ENCODE peak calls at places on chromosomes 6 and 20, in five cellular contexts. O, H, V, N and T are unnamed samples.

GRCh38 chr6:44289726-44290125 is 19.5 kb downstream of the TMEM151B start:
- DNase-seq in O (no peak), V (no peak), H (no peak), N (no peak), T (no peak)

GRCh38 chr20:10769700-10770099 is 95.9 kb upstream of the JAG1 start:
- DNase-seq in H (no peak), N (no peak), O (no peak), V (no peak), T (no peak)

GRCh38 chr6:42988486-42989020 is 4.2 kb downstream of the PPP2R5D start:
- DNase-seq in H (no peak), V (no peak), O (no peak), N (no peak), T (no peak)

GRCh38 chr20:15564981-15565380 is 1008.3 kb downstream of the KIF16B start:
- DNase-seq in V (no peak), O (no peak), H (no peak), N (no peak), T (peak)

GRCh38 chr20:18585134-18585533 is 2.7 kb upstream of the DTD1 start:
- DNase-seq in O (peak), N (no peak), V (no peak), H (no peak), T (no peak)

GRCh38 chr20:63009988-63010769 is 3.4 kb upstream of the BHLHE23 start:
- DNase-seq in N (no peak), O (no peak), V (no peak), H (no peak), T (peak)

GRCh38 chr20:17643531-17644188 is 38.4 kb downstream of the RRBP1 start:
- DNase-seq in V (no peak), H (no peak), N (peak), O (no peak), T (no peak)

GRCh38 chr6:141552031-141552430 is 580.7 kb upstream of the GJE1 start:
- DNase-seq in O (no peak), H (no peak), V (no peak), N (no peak), T (no peak)

GRCh38 chr6:28907394-28907793 is 16.4 kb downstream of the TRIM27 start:
- DNase-seq in O (no peak), N (no peak), H (no peak), V (no peak), T (no peak)

GRCh38 chr6:80454661-80455365 is 348.3 kb downstream of the BCKDHB start:
- DNase-seq in N (no peak), V (no peak), H (no peak), O (no peak), T (no peak)

GRCh38 chr6:5540375-5540774 is 279.1 kb downstream of the FARS2 start:
- DNase-seq in O (no peak), N (no peak), V (no peak), H (no peak), T (no peak)

GRCh38 chr6:7150381-7151064 is 42.8 kb downstream of the RREB1 start:
- DNase-seq in V (no peak), N (peak), O (no peak), H (no peak), T (no peak)

GRCh38 chr20:53660078-53660909 is 66.7 kb upstream of the ZNF217 start:
- DNase-seq in V (no peak), H (no peak), O (no peak), N (peak), T (peak)

GRCh38 chr6:33912177-33912576 is 108.4 kb upstream of the MLN start:
- DNase-seq in N (peak), V (no peak), O (no peak), H (no peak), T (no peak)

GRCh38 chr20:49684335-49684997 is 29.2 kb downstream of the B4GALT5 start:
- DNase-seq in O (no peak), H (no peak), N (no peak), V (no peak), T (no peak)

GRCh38 chr6:32975886-32976285 is 7.5 kb downstream of the BRD2 start:
- DNase-seq in O (no peak), V (no peak), N (no peak), H (no peak), T (no peak)

GRCh38 chr6:45378324-45378926 is 691 bp upstream of the SUPT3H start:
- DNase-seq in O (no peak), V (no peak), N (peak), H (peak), T (peak)

GRCh38 chr6:53830356-53830755 is 35.6 kb downstream of the LRRC1 start:
- DNase-seq in H (no peak), N (no peak), V (no peak), O (no peak), T (no peak)

GRCh38 chr6:3911614-3912336 is 62.6 kb downstream of the FAM50B start:
- DNase-seq in H (no peak), V (no peak), O (no peak), N (peak), T (no peak)

GRCh38 chr6:158290040-158290439 is 22.2 kb upstream of the TULP4 start:
- DNase-seq in O (no peak), V (no peak), N (no peak), H (no peak), T (peak)

GRCh38 chr20:3658708-3659491 is 4.3 kb downstream of the GFRA4 start:
- DNase-seq in H (no peak), N (no peak), V (no peak), O (no peak), T (peak)

GRCh38 chr6:12656841-12657435 is 59.6 kb upstream of the PHACTR1 start:
- DNase-seq in O (no peak), V (no peak), N (no peak), H (no peak), T (no peak)

GRCh38 chr6:134517863-134518262 is 200.0 kb upstream of the SGK1 start:
- DNase-seq in V (no peak), O (no peak), N (no peak), H (no peak), T (no peak)

GRCh38 chr6:163409712-163410111 is 4.8 kb upstream of the QKI start:
- DNase-seq in H (no peak), O (no peak), V (no peak), N (no peak), T (no peak)

GRCh38 chr6:16251706-16252105 is 13.3 kb downstream of the GMPR start:
- DNase-seq in V (no peak), N (no peak), H (no peak), O (no peak), T (no peak)

GRCh38 chr20:61369731-61370520 is 117.9 kb downstream of the CDH4 start:
- DNase-seq in O (no peak), V (no peak), H (no peak), N (no peak), T (no peak)

GRCh38 chr6:116055513-116055912 is 5.2 kb downstream of the FRK start:
- DNase-seq in N (no peak), O (no peak), H (no peak), V (no peak), T (no peak)

GRCh38 chr6:129575378-129576118 is 134.4 kb downstream of the ARHGAP18 start:
- DNase-seq in O (no peak), V (no peak), N (no peak), H (peak), T (no peak)

GRCh38 chr6:31075528-31075927 is 36.8 kb downstream of the C6orf15 start:
- DNase-seq in N (no peak), H (no peak), O (no peak), V (no peak), T (no peak)

GRCh38 chr6:43263314-43264178 is 20.3 kb downstream of the TTBK1 start:
- DNase-seq in N (no peak), O (peak), V (peak), H (peak), T (peak)

GRCh38 chr6:81228912-81229540 is 523.5 kb downstream of the TENT5A start:
- DNase-seq in O (no peak), H (no peak), V (no peak), N (no peak), T (no peak)

GRCh38 chr20:6956574-6956973 is 189.1 kb downstream of the BMP2 start:
- DNase-seq in H (no peak), N (no peak), V (no peak), O (no peak), T (no peak)

GRCh38 chr6:104835782-104836181 is 23.9 kb downstream of the HACE1 start:
- DNase-seq in O (no peak), H (no peak), V (no peak), N (no peak), T (no peak)

GRCh38 chr20:36540551-36541211 is 638 bp upstream of the MYL9 start:
- DNase-seq in O (no peak), H (no peak), V (no peak), N (peak), T (no peak)

GRCh38 chr20:36543187-36544133 is 2.1 kb downstream of the MYL9 start:
- DNase-seq in N (peak), H (no peak), O (no peak), V (no peak), T (no peak)

GRCh38 chr20:36542516-36543186 is 1.3 kb downstream of the MYL9 start:
- DNase-seq in V (no peak), H (no peak), O (no peak), N (no peak), T (no peak)

GRCh38 chr20:36541227-36542018 is at the start of gene MYL9:
- DNase-seq in N (peak), O (no peak), V (no peak), H (peak), T (peak)

DNA sequence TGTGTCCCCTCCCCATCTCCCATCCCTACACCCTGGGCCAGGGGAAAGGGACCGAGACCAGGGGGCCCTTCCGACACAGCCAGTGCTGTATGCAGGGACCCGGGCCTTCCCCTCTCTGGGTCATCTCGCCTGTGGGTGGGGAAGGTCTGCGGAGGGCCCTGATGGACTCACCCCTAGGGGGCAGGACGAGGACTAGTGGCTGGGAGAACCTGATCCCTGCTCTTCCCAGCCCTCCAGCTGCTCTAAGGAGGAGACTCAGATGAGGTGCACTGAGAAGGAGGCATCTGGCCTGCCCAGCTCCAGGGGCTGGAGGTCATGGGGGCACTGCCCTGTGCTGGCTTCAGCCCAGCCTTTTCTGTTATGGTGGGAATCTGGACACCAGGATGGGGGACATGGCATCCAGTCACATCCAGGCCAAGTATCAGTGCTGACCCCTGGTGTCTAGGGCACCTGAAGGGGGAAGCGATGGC is 735 bp downstream of the MYL9 start:
- DNase-seq in V (no peak), O (no peak), N (no peak), H (peak), T (no peak)
- TF ChIP-seq CTCF in V (peak), O (peak), N (peak), H (peak), T (peak)

GRCh38 chr6:106448000-106448426 is 87.5 kb downstream of the CRYBG1 start:
- DNase-seq in O (no peak), V (no peak), H (no peak), N (no peak), T (peak)
- H3K4me3 ChIP-seq in O (no peak), V (no peak), H (no peak), N (no peak), T (no peak)

GRCh38 chr20:57672953-57673575 is 36.8 kb downstream of the PMEPA1 start:
- DNase-seq in N (no peak), O (no peak), V (no peak), H (no peak), T (no peak)

GRCh38 chr20:57670288-57671071 is 39.3 kb downstream of the PMEPA1 start:
- DNase-seq in O (no peak), V (no peak), N (no peak), H (no peak), T (no peak)

GRCh38 chr20:57672164-57672563 is 37.7 kb downstream of the PMEPA1 start:
- DNase-seq in V (no peak), H (peak), O (no peak), N (no peak), T (no peak)

GRCh38 chr20:57671072-57671391 is 38.8 kb downstream of the PMEPA1 start:
- DNase-seq in H (no peak), V (no peak), O (no peak), N (no peak), T (no peak)

GRCh38 chr20:57671662-57672061 is 38.2 kb downstream of the PMEPA1 start:
- DNase-seq in V (no peak), N (no peak), H (no peak), O (no peak), T (no peak)
- TF ChIP-seq CTCF in V (no peak), N (no peak), H (peak), O (no peak), T (no peak)

GRCh38 chr6:26223213-26223612 is 136.0 kb downstream of the HFE start:
- DNase-seq in N (no peak), V (no peak), O (no peak), H (peak), T (peak)

GRCh38 chr6:26224940-26225847 is 138.0 kb downstream of the HFE start:
- DNase-seq in N (no peak), H (peak), O (no peak), V (no peak), T (peak)

GRCh38 chr6:26224547-26224912 is 137.3 kb downstream of the HFE start:
- DNase-seq in O (no peak), N (no peak), H (no peak), V (no peak), T (no peak)

GRCh38 chr6:26223677-26224546 is 136.7 kb downstream of the HFE start:
- DNase-seq in N (no peak), V (no peak), O (no peak), H (peak), T (peak)

DNA sequence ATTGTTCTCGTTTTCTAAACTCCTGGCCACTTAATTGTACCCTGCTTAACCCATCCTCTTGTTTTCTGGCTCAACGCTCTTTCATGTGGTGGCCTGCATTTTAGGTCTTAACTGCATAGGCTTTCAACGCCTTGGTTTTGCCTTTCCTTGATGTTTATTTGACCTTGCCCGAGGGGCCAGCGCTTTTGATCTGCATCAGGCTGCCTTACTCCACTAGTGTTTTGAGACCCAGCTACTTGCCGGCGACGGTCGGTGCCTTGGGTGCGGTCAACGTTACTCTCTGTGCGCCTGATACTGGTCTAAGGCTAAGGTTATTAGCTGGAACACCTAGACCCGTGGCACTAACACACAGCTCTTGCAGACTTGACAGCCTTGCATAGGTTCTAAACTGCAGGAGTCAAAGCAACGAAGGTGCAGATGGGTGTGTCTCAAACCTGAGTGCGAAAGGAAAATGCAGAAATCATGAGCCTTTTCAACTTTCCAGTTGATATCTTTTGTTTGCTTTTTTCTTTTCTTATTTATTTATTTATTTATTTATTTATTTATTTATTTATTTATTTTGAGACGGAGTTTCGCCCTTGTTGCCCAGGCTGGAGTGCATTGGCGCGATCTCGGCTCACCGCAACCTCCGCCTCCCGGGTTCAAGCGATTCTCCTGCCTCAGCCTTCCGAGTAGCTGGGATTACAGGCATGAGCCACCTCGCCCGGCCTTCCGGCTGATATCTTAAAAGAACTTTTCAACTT is 138.8 kb downstream of the HFE start:
- DNase-seq in V (no peak), O (no peak), N (no peak), H (peak), T (no peak)
- H3K4me3 ChIP-seq in V (peak), O (peak), N (no peak), H (peak), T (no peak)

DNA sequence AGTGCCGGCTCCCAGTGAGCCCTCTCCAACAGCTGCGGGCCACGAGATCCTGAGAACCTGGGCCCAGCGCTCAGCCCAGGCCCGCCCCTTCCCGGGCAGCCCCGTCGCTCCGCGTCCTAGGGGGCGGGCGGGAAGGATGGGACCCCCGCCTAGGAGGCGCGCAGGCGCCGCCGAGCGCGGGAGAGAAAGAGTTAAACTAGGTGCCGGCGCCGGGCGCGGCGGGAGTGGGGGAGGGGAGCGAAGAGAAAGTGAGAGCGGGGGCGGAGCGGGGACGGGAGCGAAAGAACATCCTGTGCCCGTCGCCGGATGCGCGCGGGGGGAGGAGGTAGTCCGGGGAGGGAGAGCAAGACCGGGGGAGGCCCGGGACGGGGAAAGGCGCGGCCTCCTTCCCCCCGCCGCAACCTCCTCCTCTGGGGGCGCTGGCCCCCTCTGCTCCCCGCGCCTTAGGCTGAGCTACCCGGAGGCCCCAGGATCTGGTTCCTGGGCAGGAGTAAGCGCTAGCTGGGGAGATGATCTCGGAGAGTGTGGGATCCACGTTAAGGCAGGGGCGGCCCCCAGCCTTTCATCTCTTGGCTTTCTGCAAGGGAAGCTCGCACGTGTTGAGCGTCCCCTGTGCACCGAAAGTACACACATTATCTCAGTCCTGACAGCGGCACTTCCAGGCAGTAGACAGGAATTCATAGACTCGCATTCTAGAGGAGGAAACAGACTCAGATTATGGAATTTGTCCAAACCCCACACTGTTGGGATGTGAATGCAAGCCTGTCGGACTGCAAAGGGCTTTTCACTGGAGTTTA is 4.9 kb upstream of the ARMC12 start:
- DNase-seq in O (no peak), N (peak), V (peak), H (peak), T (peak)
- TF ChIP-seq CTCF in O (no peak), N (no peak), V (no peak), H (no peak), T (peak)

DNA sequence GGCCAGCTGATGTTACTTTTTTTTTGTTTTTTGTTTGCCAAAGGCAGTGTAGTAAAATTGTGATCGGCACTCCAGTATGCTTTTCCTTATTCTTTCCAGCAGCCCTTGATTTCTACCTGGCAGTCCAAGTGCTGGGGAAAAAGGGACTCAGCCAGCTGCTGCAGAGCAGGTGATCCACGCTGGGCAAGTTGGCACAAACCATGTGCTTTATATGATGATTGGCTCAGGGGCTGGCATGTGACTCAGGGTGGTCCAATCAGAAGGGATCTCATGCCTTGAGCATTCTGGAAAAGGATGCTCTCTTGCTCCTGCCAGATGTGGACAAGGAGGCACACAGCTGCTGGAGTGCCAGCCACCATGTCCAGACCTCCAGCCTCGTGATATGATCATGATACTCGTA is 54.5 kb downstream of the SULF2 start:
- DNase-seq in O (no peak), V (no peak), H (no peak), N (peak), T (no peak)
- H3K4me3 ChIP-seq in O (no peak), V (no peak), H (no peak), N (no peak), T (no peak)